ENCODE peak calls at places on chromosomes 7 and 10, in eight cellular contexts. One of them, this sample, is unnamed.

GRCh38 chr7:75667938-75668337 is 70.8 kb downstream of the HIP1 start:
- DNase-seq in activated T-helper 1 cell treated with anti-CD3 and anti-CD28 coated beads, Interleukin-12 subunit alpha, Interleukin-12 subunit beta, Interleukin-2, Interleukin-4 antibody, amounts not matched to agents 30 ng/mL and 10 ng/mL and 1 ng/mL, durations not matched to agents 14 hours and 24 hours and 36 hours: no peak
- DNase-seq in iPS-NIHi11: no peak
- DNase-seq in stomach: no peak
- DNase-seq in Daoy: no peak
- DNase-seq in cerebellar nuclear complex: no peak
- DNase-seq in effector CD4-positive, alpha-beta T cell: no peak
- DNase-seq in ovary: no peak
- DNase-seq in this sample: no peak

GRCh38 chr7:139771001-139771956 is 6.5 kb downstream of the HIPK2 start:
- DNase-seq in activated T-helper 1 cell treated with anti-CD3 and anti-CD28 coated beads, Interleukin-12 subunit alpha, Interleukin-12 subunit beta, Interleukin-2, Interleukin-4 antibody, amounts not matched to agents 30 ng/mL and 10 ng/mL and 1 ng/mL, durations not matched to agents 14 hours and 24 hours and 36 hours: no peak
- DNase-seq in iPS-NIHi11: no peak
- DNase-seq in stomach: no peak
- DNase-seq in Daoy: peak
- DNase-seq in cerebellar nuclear complex: no peak
- DNase-seq in effector CD4-positive, alpha-beta T cell: no peak
- DNase-seq in ovary: no peak
- DNase-seq in this sample: no peak

GRCh38 chr10:92387289-92387940 is 96.4 kb downstream of the MARCHF5 start:
- DNase-seq in activated T-helper 1 cell treated with anti-CD3 and anti-CD28 coated beads, Interleukin-12 subunit alpha, Interleukin-12 subunit beta, Interleukin-2, Interleukin-4 antibody, amounts not matched to agents 30 ng/mL and 10 ng/mL and 1 ng/mL, durations not matched to agents 14 hours and 24 hours and 36 hours: no peak
- DNase-seq in iPS-NIHi11: peak
- DNase-seq in stomach: no peak
- DNase-seq in Daoy: peak
- DNase-seq in cerebellar nuclear complex: no peak
- DNase-seq in effector CD4-positive, alpha-beta T cell: no peak
- DNase-seq in ovary: no peak
- DNase-seq in this sample: no peak

GRCh38 chr10:55370021-55370420 is 569.0 kb upstream of the PCDH15 start:
- DNase-seq in activated T-helper 1 cell treated with anti-CD3 and anti-CD28 coated beads, Interleukin-12 subunit alpha, Interleukin-12 subunit beta, Interleukin-2, Interleukin-4 antibody, amounts not matched to agents 30 ng/mL and 10 ng/mL and 1 ng/mL, durations not matched to agents 14 hours and 24 hours and 36 hours: no peak
- DNase-seq in iPS-NIHi11: no peak
- DNase-seq in stomach: no peak
- DNase-seq in Daoy: no peak
- DNase-seq in cerebellar nuclear complex: no peak
- DNase-seq in effector CD4-positive, alpha-beta T cell: no peak
- DNase-seq in ovary: no peak
- DNase-seq in this sample: no peak

GRCh38 chr10:58695022-58695421 is 182.3 kb downstream of the BICC1 start:
- DNase-seq in activated T-helper 1 cell treated with anti-CD3 and anti-CD28 coated beads, Interleukin-12 subunit alpha, Interleukin-12 subunit beta, Interleukin-2, Interleukin-4 antibody, amounts not matched to agents 30 ng/mL and 10 ng/mL and 1 ng/mL, durations not matched to agents 14 hours and 24 hours and 36 hours: no peak
- DNase-seq in iPS-NIHi11: no peak
- DNase-seq in stomach: no peak
- DNase-seq in Daoy: no peak
- DNase-seq in cerebellar nuclear complex: no peak
- DNase-seq in effector CD4-positive, alpha-beta T cell: no peak
- DNase-seq in ovary: no peak
- DNase-seq in this sample: no peak

GRCh38 chr10:93334181-93334580 is 148.0 kb downstream of the MYOF start:
- DNase-seq in activated T-helper 1 cell treated with anti-CD3 and anti-CD28 coated beads, Interleukin-12 subunit alpha, Interleukin-12 subunit beta, Interleukin-2, Interleukin-4 antibody, amounts not matched to agents 30 ng/mL and 10 ng/mL and 1 ng/mL, durations not matched to agents 14 hours and 24 hours and 36 hours: no peak
- DNase-seq in iPS-NIHi11: no peak
- DNase-seq in stomach: no peak
- DNase-seq in Daoy: peak
- DNase-seq in cerebellar nuclear complex: no peak
- DNase-seq in effector CD4-positive, alpha-beta T cell: no peak
- DNase-seq in ovary: no peak
- DNase-seq in this sample: no peak

GRCh38 chr10:6748981-6749630 is 169.0 kb upstream of the PRKCQ start:
- DNase-seq in activated T-helper 1 cell treated with anti-CD3 and anti-CD28 coated beads, Interleukin-12 subunit alpha, Interleukin-12 subunit beta, Interleukin-2, Interleukin-4 antibody, amounts not matched to agents 30 ng/mL and 10 ng/mL and 1 ng/mL, durations not matched to agents 14 hours and 24 hours and 36 hours: no peak
- DNase-seq in iPS-NIHi11: peak
- DNase-seq in stomach: no peak
- DNase-seq in Daoy: peak
- DNase-seq in cerebellar nuclear complex: no peak
- DNase-seq in effector CD4-positive, alpha-beta T cell: no peak
- DNase-seq in ovary: no peak
- DNase-seq in this sample: no peak

GRCh38 chr7:156240532-156240931 is 400.0 kb upstream of the RNF32 start:
- DNase-seq in activated T-helper 1 cell treated with anti-CD3 and anti-CD28 coated beads, Interleukin-12 subunit alpha, Interleukin-12 subunit beta, Interleukin-2, Interleukin-4 antibody, amounts not matched to agents 30 ng/mL and 10 ng/mL and 1 ng/mL, durations not matched to agents 14 hours and 24 hours and 36 hours: no peak
- DNase-seq in iPS-NIHi11: no peak
- DNase-seq in stomach: no peak
- DNase-seq in Daoy: no peak
- DNase-seq in cerebellar nuclear complex: no peak
- DNase-seq in effector CD4-positive, alpha-beta T cell: no peak
- DNase-seq in ovary: no peak
- DNase-seq in this sample: no peak

GRCh38 chr7:135991322-135991721 is 14.2 kb upstream of the MTPN start:
- DNase-seq in activated T-helper 1 cell treated with anti-CD3 and anti-CD28 coated beads, Interleukin-12 subunit alpha, Interleukin-12 subunit beta, Interleukin-2, Interleukin-4 antibody, amounts not matched to agents 30 ng/mL and 10 ng/mL and 1 ng/mL, durations not matched to agents 14 hours and 24 hours and 36 hours: no peak
- DNase-seq in iPS-NIHi11: no peak
- DNase-seq in stomach: no peak
- DNase-seq in Daoy: no peak
- DNase-seq in cerebellar nuclear complex: no peak
- DNase-seq in effector CD4-positive, alpha-beta T cell: no peak
- DNase-seq in ovary: no peak
- DNase-seq in this sample: no peak

GRCh38 chr10:34305189-34305588 is 509.9 kb downstream of the PARD3 start:
- DNase-seq in activated T-helper 1 cell treated with anti-CD3 and anti-CD28 coated beads, Interleukin-12 subunit alpha, Interleukin-12 subunit beta, Interleukin-2, Interleukin-4 antibody, amounts not matched to agents 30 ng/mL and 10 ng/mL and 1 ng/mL, durations not matched to agents 14 hours and 24 hours and 36 hours: no peak
- DNase-seq in iPS-NIHi11: peak
- DNase-seq in stomach: no peak
- DNase-seq in Daoy: peak
- DNase-seq in cerebellar nuclear complex: no peak
- DNase-seq in effector CD4-positive, alpha-beta T cell: no peak
- DNase-seq in ovary: no peak
- DNase-seq in this sample: no peak

GRCh38 chr7:39686261-39686924 is 63.0 kb downstream of the RALA start:
- DNase-seq in activated T-helper 1 cell treated with anti-CD3 and anti-CD28 coated beads, Interleukin-12 subunit alpha, Interleukin-12 subunit beta, Interleukin-2, Interleukin-4 antibody, amounts not matched to agents 30 ng/mL and 10 ng/mL and 1 ng/mL, durations not matched to agents 14 hours and 24 hours and 36 hours: no peak
- DNase-seq in iPS-NIHi11: no peak
- DNase-seq in stomach: no peak
- DNase-seq in Daoy: no peak
- DNase-seq in cerebellar nuclear complex: no peak
- DNase-seq in effector CD4-positive, alpha-beta T cell: no peak
- DNase-seq in ovary: no peak
- DNase-seq in this sample: no peak

GRCh38 chr7:81366546-81366945 is 403.3 kb downstream of the HGF start:
- DNase-seq in activated T-helper 1 cell treated with anti-CD3 and anti-CD28 coated beads, Interleukin-12 subunit alpha, Interleukin-12 subunit beta, Interleukin-2, Interleukin-4 antibody, amounts not matched to agents 30 ng/mL and 10 ng/mL and 1 ng/mL, durations not matched to agents 14 hours and 24 hours and 36 hours: no peak
- DNase-seq in iPS-NIHi11: no peak
- DNase-seq in stomach: no peak
- DNase-seq in Daoy: no peak
- DNase-seq in cerebellar nuclear complex: no peak
- DNase-seq in effector CD4-positive, alpha-beta T cell: no peak
- DNase-seq in ovary: no peak
- DNase-seq in this sample: no peak

GRCh38 chr10:93062499-93063216 is 2.1 kb downstream of the CYP26C1 start:
- DNase-seq in activated T-helper 1 cell treated with anti-CD3 and anti-CD28 coated beads, Interleukin-12 subunit alpha, Interleukin-12 subunit beta, Interleukin-2, Interleukin-4 antibody, amounts not matched to agents 30 ng/mL and 10 ng/mL and 1 ng/mL, durations not matched to agents 14 hours and 24 hours and 36 hours: peak
- DNase-seq in iPS-NIHi11: peak
- DNase-seq in stomach: no peak
- DNase-seq in Daoy: peak
- DNase-seq in cerebellar nuclear complex: no peak
- DNase-seq in effector CD4-positive, alpha-beta T cell: no peak
- DNase-seq in ovary: no peak
- DNase-seq in this sample: no peak

GRCh38 chr10:46325021-46325420 is 38.2 kb downstream of the ANTXRL start:
- DNase-seq in activated T-helper 1 cell treated with anti-CD3 and anti-CD28 coated beads, Interleukin-12 subunit alpha, Interleukin-12 subunit beta, Interleukin-2, Interleukin-4 antibody, amounts not matched to agents 30 ng/mL and 10 ng/mL and 1 ng/mL, durations not matched to agents 14 hours and 24 hours and 36 hours: no peak
- DNase-seq in iPS-NIHi11: no peak
- DNase-seq in stomach: no peak
- DNase-seq in Daoy: no peak
- DNase-seq in cerebellar nuclear complex: no peak
- DNase-seq in effector CD4-positive, alpha-beta T cell: no peak
- DNase-seq in ovary: no peak
- DNase-seq in this sample: no peak

GRCh38 chr7:27198138-27198841 is 1.6 kb downstream of the HOXA13 start:
- DNase-seq in activated T-helper 1 cell treated with anti-CD3 and anti-CD28 coated beads, Interleukin-12 subunit alpha, Interleukin-12 subunit beta, Interleukin-2, Interleukin-4 antibody, amounts not matched to agents 30 ng/mL and 10 ng/mL and 1 ng/mL, durations not matched to agents 14 hours and 24 hours and 36 hours: no peak
- DNase-seq in iPS-NIHi11: no peak
- DNase-seq in stomach: no peak
- DNase-seq in Daoy: no peak
- DNase-seq in cerebellar nuclear complex: no peak
- DNase-seq in effector CD4-positive, alpha-beta T cell: no peak
- DNase-seq in ovary: no peak
- DNase-seq in this sample: no peak

GRCh38 chr10:21030096-21030495 is 133.0 kb upstream of the NEBL start:
- DNase-seq in activated T-helper 1 cell treated with anti-CD3 and anti-CD28 coated beads, Interleukin-12 subunit alpha, Interleukin-12 subunit beta, Interleukin-2, Interleukin-4 antibody, amounts not matched to agents 30 ng/mL and 10 ng/mL and 1 ng/mL, durations not matched to agents 14 hours and 24 hours and 36 hours: no peak
- DNase-seq in iPS-NIHi11: no peak
- DNase-seq in stomach: no peak
- DNase-seq in Daoy: peak
- DNase-seq in cerebellar nuclear complex: no peak
- DNase-seq in effector CD4-positive, alpha-beta T cell: no peak
- DNase-seq in ovary: no peak
- DNase-seq in this sample: no peak

GRCh38 chr10:111338798-111339197 is 262.0 kb downstream of the ADRA2A start:
- DNase-seq in activated T-helper 1 cell treated with anti-CD3 and anti-CD28 coated beads, Interleukin-12 subunit alpha, Interleukin-12 subunit beta, Interleukin-2, Interleukin-4 antibody, amounts not matched to agents 30 ng/mL and 10 ng/mL and 1 ng/mL, durations not matched to agents 14 hours and 24 hours and 36 hours: no peak
- DNase-seq in iPS-NIHi11: no peak
- DNase-seq in stomach: no peak
- DNase-seq in Daoy: no peak
- DNase-seq in cerebellar nuclear complex: no peak
- DNase-seq in effector CD4-positive, alpha-beta T cell: no peak
- DNase-seq in ovary: no peak
- DNase-seq in this sample: no peak

GRCh38 chr10:91820144-91820543 is 21.9 kb downstream of the TNKS2 start:
- DNase-seq in activated T-helper 1 cell treated with anti-CD3 and anti-CD28 coated beads, Interleukin-12 subunit alpha, Interleukin-12 subunit beta, Interleukin-2, Interleukin-4 antibody, amounts not matched to agents 30 ng/mL and 10 ng/mL and 1 ng/mL, durations not matched to agents 14 hours and 24 hours and 36 hours: no peak
- DNase-seq in iPS-NIHi11: peak
- DNase-seq in stomach: no peak
- DNase-seq in Daoy: no peak
- DNase-seq in cerebellar nuclear complex: no peak
- DNase-seq in effector CD4-positive, alpha-beta T cell: no peak
- DNase-seq in ovary: no peak
- DNase-seq in this sample: no peak

GRCh38 chr7:30412810-30413504 is 65.6 kb downstream of the NOD1 start:
- DNase-seq in activated T-helper 1 cell treated with anti-CD3 and anti-CD28 coated beads, Interleukin-12 subunit alpha, Interleukin-12 subunit beta, Interleukin-2, Interleukin-4 antibody, amounts not matched to agents 30 ng/mL and 10 ng/mL and 1 ng/mL, durations not matched to agents 14 hours and 24 hours and 36 hours: no peak
- DNase-seq in iPS-NIHi11: peak
- DNase-seq in stomach: peak
- DNase-seq in Daoy: peak
- DNase-seq in cerebellar nuclear complex: no peak
- DNase-seq in effector CD4-positive, alpha-beta T cell: no peak
- DNase-seq in ovary: no peak
- DNase-seq in this sample: no peak

GRCh38 chr10:8912108-8912507 is 857.6 kb downstream of the GATA3 start:
- DNase-seq in activated T-helper 1 cell treated with anti-CD3 and anti-CD28 coated beads, Interleukin-12 subunit alpha, Interleukin-12 subunit beta, Interleukin-2, Interleukin-4 antibody, amounts not matched to agents 30 ng/mL and 10 ng/mL and 1 ng/mL, durations not matched to agents 14 hours and 24 hours and 36 hours: no peak
- DNase-seq in iPS-NIHi11: peak
- DNase-seq in stomach: no peak
- DNase-seq in Daoy: no peak
- DNase-seq in cerebellar nuclear complex: no peak
- DNase-seq in effector CD4-positive, alpha-beta T cell: no peak
- DNase-seq in ovary: no peak
- DNase-seq in this sample: no peak

GRCh38 chr7:78099715-78100477 is 301.3 kb downstream of the PHTF2 start:
- DNase-seq in activated T-helper 1 cell treated with anti-CD3 and anti-CD28 coated beads, Interleukin-12 subunit alpha, Interleukin-12 subunit beta, Interleukin-2, Interleukin-4 antibody, amounts not matched to agents 30 ng/mL and 10 ng/mL and 1 ng/mL, durations not matched to agents 14 hours and 24 hours and 36 hours: no peak
- DNase-seq in iPS-NIHi11: no peak
- DNase-seq in stomach: no peak
- DNase-seq in Daoy: peak
- DNase-seq in cerebellar nuclear complex: no peak
- DNase-seq in effector CD4-positive, alpha-beta T cell: no peak
- DNase-seq in ovary: no peak
- DNase-seq in this sample: no peak

GRCh38 chr7:12493407-12493806 is 77.1 kb upstream of the SCIN start:
- DNase-seq in activated T-helper 1 cell treated with anti-CD3 and anti-CD28 coated beads, Interleukin-12 subunit alpha, Interleukin-12 subunit beta, Interleukin-2, Interleukin-4 antibody, amounts not matched to agents 30 ng/mL and 10 ng/mL and 1 ng/mL, durations not matched to agents 14 hours and 24 hours and 36 hours: no peak
- DNase-seq in iPS-NIHi11: no peak
- DNase-seq in stomach: peak
- DNase-seq in Daoy: peak
- DNase-seq in cerebellar nuclear complex: no peak
- DNase-seq in effector CD4-positive, alpha-beta T cell: no peak
- DNase-seq in ovary: no peak
- DNase-seq in this sample: no peak

GRCh38 chr7:70093496-70093895 is 495.2 kb downstream of the AUTS2 start:
- DNase-seq in activated T-helper 1 cell treated with anti-CD3 and anti-CD28 coated beads, Interleukin-12 subunit alpha, Interleukin-12 subunit beta, Interleukin-2, Interleukin-4 antibody, amounts not matched to agents 30 ng/mL and 10 ng/mL and 1 ng/mL, durations not matched to agents 14 hours and 24 hours and 36 hours: no peak
- DNase-seq in iPS-NIHi11: no peak
- DNase-seq in stomach: no peak
- DNase-seq in Daoy: peak
- DNase-seq in cerebellar nuclear complex: no peak
- DNase-seq in effector CD4-positive, alpha-beta T cell: no peak
- DNase-seq in ovary: no peak
- DNase-seq in this sample: no peak

GRCh38 chr10:13788701-13789447 is 202.1 kb downstream of the PRPF18 start:
- DNase-seq in activated T-helper 1 cell treated with anti-CD3 and anti-CD28 coated beads, Interleukin-12 subunit alpha, Interleukin-12 subunit beta, Interleukin-2, Interleukin-4 antibody, amounts not matched to agents 30 ng/mL and 10 ng/mL and 1 ng/mL, durations not matched to agents 14 hours and 24 hours and 36 hours: no peak
- DNase-seq in iPS-NIHi11: no peak
- DNase-seq in stomach: peak
- DNase-seq in Daoy: peak
- DNase-seq in cerebellar nuclear complex: no peak
- DNase-seq in effector CD4-positive, alpha-beta T cell: no peak
- DNase-seq in ovary: peak
- DNase-seq in this sample: peak

GRCh38 chr10:33099748-33100147 is 141.7 kb upstream of the ITGB1 start:
- DNase-seq in activated T-helper 1 cell treated with anti-CD3 and anti-CD28 coated beads, Interleukin-12 subunit alpha, Interleukin-12 subunit beta, Interleukin-2, Interleukin-4 antibody, amounts not matched to agents 30 ng/mL and 10 ng/mL and 1 ng/mL, durations not matched to agents 14 hours and 24 hours and 36 hours: no peak
- DNase-seq in iPS-NIHi11: no peak
- DNase-seq in stomach: no peak
- DNase-seq in Daoy: no peak
- DNase-seq in cerebellar nuclear complex: no peak
- DNase-seq in effector CD4-positive, alpha-beta T cell: no peak
- DNase-seq in ovary: no peak
- DNase-seq in this sample: no peak

This sample was measured in uterus.